ENCODE peak calls at places on chromosomes 3 and 15, in five cellular contexts. X is SK-N-SH, Z is A549, M is H1, B is endothelial cell of umbilical vein. U is an unnamed sample.

GRCh38 chr3:50250514-50250913 is 14.5 kb downstream of the GNAI2 start:
- DNase-seq in B (no peak), M (no peak), X (no peak), Z (no peak), U (no peak)

GRCh38 chr3:136078421-136079364 is 113.2 kb downstream of the PPP2R3A start:
- DNase-seq in M (no peak), X (peak), B (peak), Z (peak), U (no peak)

GRCh38 chr3:55416381-55416821 is 70.7 kb downstream of the WNT5A start:
- DNase-seq in Z (peak), M (no peak), X (peak), B (no peak), U (no peak)

GRCh38 chr3:6447166-6447801 is 413.6 kb upstream of the GRM7 start:
- DNase-seq in B (peak), X (no peak), Z (no peak), M (no peak), U (no peak)

GRCh38 chr3:129890125-129890524 is 3.4 kb downstream of the TMCC1 start:
- DNase-seq in B (peak), M (no peak), X (no peak), Z (no peak), U (no peak)

GRCh38 chr3:168398371-168399030 is 302.8 kb upstream of the GOLIM4 start:
- DNase-seq in M (no peak), X (no peak), B (no peak), Z (no peak), U (no peak)

GRCh38 chr3:48367201-48367600 is 4.8 kb upstream of the FBXW12 start:
- DNase-seq in M (no peak), X (peak), Z (no peak), B (no peak), U (no peak)

GRCh38 chr15:68372291-68372811 is 59.6 kb downstream of the ITGA11 start:
- DNase-seq in M (no peak), Z (peak), X (peak), B (peak), U (peak)

GRCh38 chr3:185070491-185071335 is 82.1 kb downstream of the C3orf70 start:
- DNase-seq in M (no peak), Z (peak), X (peak), B (peak), U (peak)

GRCh38 chr3:150286390-150287147 is 121.5 kb upstream of the TSC22D2 start:
- DNase-seq in Z (peak), X (peak), B (peak), M (no peak), U (peak)

GRCh38 chr3:184549793-184550585 is 11.6 kb upstream of the EPHB3 start:
- DNase-seq in X (no peak), B (no peak), Z (no peak), M (no peak), U (no peak)

GRCh38 chr3:155332668-155333160 is 39.2 kb upstream of the STRIT1 start:
- DNase-seq in X (no peak), M (no peak), Z (no peak), B (no peak), U (no peak)

GRCh38 chr3:179967622-179968021 is 69.1 kb downstream of the PEX5L start:
- DNase-seq in X (no peak), M (no peak), B (no peak), Z (no peak), U (no peak)

GRCh38 chr3:2301361-2301760 is 202.7 kb downstream of the CNTN4 start:
- DNase-seq in Z (no peak), M (no peak), X (peak), B (no peak), U (no peak)

GRCh38 chr3:127490271-127491023 is 100.1 kb downstream of the TPRA1 start:
- DNase-seq in M (no peak), Z (no peak), X (no peak), B (no peak), U (no peak)

GRCh38 chr3:41716391-41716910 is 245.5 kb downstream of the ULK4 start:
- DNase-seq in B (peak), X (peak), M (no peak), Z (no peak), U (no peak)

GRCh38 chr3:23117856-23118255 is 85.3 kb upstream of the UBE2E2 start:
- DNase-seq in M (no peak), X (no peak), Z (no peak), B (no peak), U (no peak)

GRCh38 chr15:66628976-66629723 is 63.4 kb upstream of the LCTL start:
- DNase-seq in M (no peak), X (no peak), Z (no peak), B (no peak), U (no peak)

GRCh38 chr3:125280966-125281365 is 68.4 kb upstream of the SLC12A8 start:
- DNase-seq in M (no peak), X (no peak), Z (no peak), B (peak), U (no peak)

GRCh38 chr3:32990116-32990515 is 38.7 kb downstream of the CCR4 start:
- DNase-seq in M (no peak), Z (no peak), B (no peak), X (no peak), U (no peak)

GRCh38 chr15:65875458-65875857 is 6.2 kb downstream of the RAB11A start:
- DNase-seq in M (no peak), B (no peak), Z (no peak), X (no peak), U (no peak)

GRCh38 chr15:69511015-69511414 is 58.4 kb downstream of the RPLP1 start:
- DNase-seq in X (no peak), B (no peak), Z (no peak), M (no peak), U (no peak)

GRCh38 chr15:100170280-100170654 is 171.5 kb downstream of the ADAMTS17 start:
- DNase-seq in M (no peak), Z (no peak), B (no peak), X (no peak), U (no peak)
- H3K27ac ChIP-seq in M (no peak), Z (no peak), B (no peak), X (no peak), U (no peak)

GRCh38 chr3:172543419-172543818 is 20.2 kb upstream of the TNFSF10 start:
- DNase-seq in Z (no peak), B (no peak), M (no peak), X (no peak), U (no peak)

GRCh38 chr3:172546628-172547214 is 23.5 kb upstream of the TNFSF10 start:
- DNase-seq in Z (no peak), M (no peak), X (no peak), B (peak), U (no peak)

GRCh38 chr3:172543884-172544283 is 20.7 kb upstream of the TNFSF10 start:
- DNase-seq in X (no peak), Z (no peak), M (no peak), B (no peak), U (no peak)

GRCh38 chr3:172549144-172549543 is 25.9 kb upstream of the TNFSF10 start:
- DNase-seq in M (no peak), X (no peak), Z (no peak), B (no peak), U (no peak)

GRCh38 chr3:172546105-172546504 is 22.9 kb upstream of the TNFSF10 start:
- DNase-seq in B (no peak), X (no peak), Z (no peak), M (no peak), U (peak)
- TF ChIP-seq MAX in B (no peak), X (no peak), Z (no peak), M (no peak), U (peak)

GRCh38 chr15:90402806-90403205 is 14.8 kb downstream of the IQGAP1 start:
- DNase-seq in B (no peak), Z (no peak), X (no peak), M (no peak), U (no peak)

GRCh38 chr15:90402230-90402629 is 14.2 kb downstream of the IQGAP1 start:
- DNase-seq in Z (peak), X (no peak), B (peak), M (no peak), U (peak)

GRCh38 chr15:90400759-90401314 is 12.8 kb downstream of the IQGAP1 start:
- DNase-seq in Z (peak), B (peak), M (no peak), X (peak), U (peak)

GRCh38 chr15:90400005-90400758 is 12.1 kb downstream of the IQGAP1 start:
- DNase-seq in B (no peak), Z (no peak), X (no peak), M (no peak), U (no peak)

GRCh38 chr15:90401499-90401898 is 13.5 kb downstream of the IQGAP1 start:
- DNase-seq in X (no peak), M (no peak), Z (no peak), B (peak), U (no peak)
- H3K27ac ChIP-seq in X (peak), M (peak), Z (peak), B (peak), U (peak)

GRCh38 chr3:14410501-14411165 is 8.2 kb downstream of the SLC6A6 start:
- DNase-seq in M (no peak), X (no peak), B (peak), Z (peak), U (no peak)
- TF ChIP-seq MAX in M (no peak), X (peak), B (no peak), Z (peak), U (no peak)

GRCh38 chr3:133535971-133536634 is 37.4 kb upstream of the CDV3 start:
- DNase-seq in B (peak), X (no peak), M (no peak), Z (peak), U (no peak)

GRCh38 chr3:133536635-133536980 is 36.9 kb upstream of the CDV3 start:
- DNase-seq in B (no peak), X (no peak), Z (no peak), M (no peak), U (no peak)

GRCh38 chr3:133532951-133533350 is 40.5 kb upstream of the CDV3 start:
- DNase-seq in M (no peak), X (no peak), B (no peak), Z (no peak), U (no peak)

GRCh38 chr3:133529809-133530208 is 43.7 kb upstream of the CDV3 start:
- DNase-seq in X (no peak), M (no peak), Z (no peak), B (no peak), U (no peak)

DNA sequence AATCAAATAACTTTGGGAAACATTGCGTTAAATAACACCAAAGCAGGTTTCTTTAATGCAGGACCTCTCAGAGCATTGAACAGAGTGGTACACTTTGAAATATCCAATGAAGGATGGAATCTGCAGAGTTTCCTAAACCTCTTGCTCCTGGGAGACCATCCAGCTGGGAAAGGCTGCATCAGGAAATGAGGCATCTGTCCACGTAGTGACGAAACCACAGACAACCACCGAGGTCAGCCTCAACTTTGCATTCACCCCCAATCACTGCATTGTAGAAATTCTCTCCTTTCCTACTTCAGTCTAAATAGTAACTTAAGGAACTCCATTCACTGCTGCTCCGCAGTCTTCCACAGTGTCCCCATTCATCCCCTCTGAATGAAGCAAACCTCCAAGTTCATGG is 41.5 kb upstream of the CDV3 start:
- DNase-seq in B (peak), X (no peak), M (no peak), Z (no peak), U (no peak)
- H3K27ac ChIP-seq in B (peak), X (no peak), M (no peak), Z (no peak), U (no peak)

GRCh38 chr15:72907733-72908132 is 124.2 kb upstream of the ADPGK start:
- DNase-seq in X (peak), B (no peak), Z (no peak), M (no peak), U (no peak)
- TF ChIP-seq MAX in X (no peak), B (no peak), Z (no peak), M (no peak), U (no peak)

DNA sequence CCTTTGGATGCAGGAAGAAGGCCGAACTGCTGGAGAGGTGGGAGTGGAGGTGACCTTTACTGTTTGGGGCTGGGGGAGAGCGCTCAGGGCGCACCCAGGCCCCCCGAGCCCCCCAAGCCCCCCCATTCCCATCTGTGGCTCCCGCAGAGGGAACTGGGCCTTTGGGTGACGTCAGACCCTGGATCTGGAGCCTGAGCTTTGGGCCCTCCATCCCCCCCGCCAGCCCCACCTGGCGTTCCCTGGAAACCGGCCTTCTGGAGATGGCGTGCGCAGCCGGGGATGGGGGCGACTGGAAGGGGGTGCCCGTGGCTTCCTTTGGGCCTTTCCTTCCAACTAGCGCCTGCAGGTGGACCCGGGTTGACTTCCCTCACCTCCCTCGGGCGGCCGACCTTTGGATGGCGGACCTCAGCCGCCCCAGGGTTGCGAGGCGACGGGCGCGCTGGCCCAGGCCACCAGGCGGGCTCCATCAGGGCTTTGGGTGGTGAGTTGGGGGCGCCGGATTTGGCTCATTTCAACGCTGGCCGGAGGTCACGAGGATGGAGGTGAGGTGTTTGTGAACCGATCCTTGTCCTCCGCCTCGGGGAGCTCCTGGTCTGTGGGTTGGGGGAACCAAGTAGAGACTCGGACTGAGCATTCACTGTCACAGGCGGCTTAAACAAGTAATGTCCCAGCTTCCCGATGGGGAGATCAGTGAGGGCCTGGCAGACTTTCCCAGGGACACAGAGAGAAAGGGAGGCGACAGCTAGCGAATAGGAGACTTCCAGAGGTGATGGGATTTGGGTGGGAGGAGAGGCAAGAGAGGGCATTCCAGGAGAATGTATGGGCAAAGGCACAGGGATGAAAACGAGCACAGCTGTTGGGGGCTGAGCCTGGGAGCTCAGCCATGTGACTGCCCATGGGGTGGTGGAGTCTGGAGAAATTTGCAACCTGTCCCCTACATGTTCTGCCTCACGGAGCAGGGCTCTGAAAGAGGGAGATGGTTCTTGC is 709 bp downstream of the SCAMP5 start:
- DNase-seq in X (peak), Z (no peak), B (no peak), M (no peak), U (no peak)
- H3K27ac ChIP-seq in X (peak), Z (peak), B (no peak), M (no peak), U (no peak)

DNA sequence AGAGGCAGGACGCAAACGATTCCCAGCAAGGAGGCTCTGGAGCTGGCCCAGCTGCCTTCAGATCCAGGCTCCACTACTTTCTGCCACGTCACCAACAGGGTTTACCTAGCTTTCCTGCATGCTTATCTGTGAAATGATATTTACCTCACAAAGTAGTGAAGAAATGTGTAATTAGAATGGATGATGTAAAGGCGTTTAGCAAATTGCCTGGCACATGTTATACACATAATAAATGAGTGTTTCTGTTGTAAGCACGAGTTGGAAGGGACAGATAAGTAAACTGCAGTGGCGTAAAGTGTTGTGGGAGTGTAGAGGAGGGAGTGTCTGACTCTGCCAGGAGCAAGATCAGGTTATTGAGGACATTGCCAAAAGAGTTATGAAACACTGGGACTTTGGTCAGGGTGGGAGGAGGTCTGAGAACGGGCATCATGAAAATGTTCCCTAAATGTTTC is 3.5 kb upstream of the CHAC1 start:
- DNase-seq in Z (no peak), B (no peak), M (no peak), X (no peak), U (no peak)
- TF ChIP-seq MAX in Z (no peak), B (no peak), M (no peak), X (no peak), U (no peak)